ENCODE peak calls at places on chromosomes 1 and 21, in nine cellular contexts. N, D, R, S, W, I, T, Z and Q are unnamed samples.

GRCh38 chr1:63073530-63074306 is 248.6 kb upstream of the FOXD3 start:
- DNase-seq in Z (no peak), S (peak), R (peak), D (no peak), N (no peak), W (no peak), T (no peak), I (no peak), Q (peak)

GRCh38 chr1:46655848-46656247 is 12.3 kb downstream of the ATPAF1 start:
- DNase-seq in T (no peak), R (no peak), D (no peak), W (no peak), Z (no peak), I (no peak), S (no peak), N (no peak), Q (no peak)

GRCh38 chr1:162035241-162035640 is 11.6 kb upstream of the OLFML2B start:
- DNase-seq in W (no peak), N (no peak), I (peak), T (no peak), Z (no peak), S (peak), D (no peak), R (no peak), Q (no peak)

GRCh38 chr1:183996396-183996795 is 41.1 kb downstream of the COLGALT2 start:
- DNase-seq in S (no peak), R (no peak), T (no peak), Z (no peak), N (no peak), W (no peak), D (no peak), I (no peak), Q (no peak)

GRCh38 chr1:53638641-53639035 is 100.3 kb downstream of the GLIS1 start:
- DNase-seq in R (no peak), D (no peak), S (no peak), N (no peak), T (no peak), W (no peak), Z (no peak), I (no peak), Q (no peak)

GRCh38 chr1:115782571-115783281 is 14.2 kb upstream of the CASQ2 start:
- DNase-seq in T (no peak), W (peak), I (no peak), S (peak), N (no peak), Z (no peak), D (no peak), R (no peak), Q (no peak)

GRCh38 chr1:212944209-212944901 is 6.0 kb upstream of the VASH2 start:
- DNase-seq in I (no peak), W (no peak), N (no peak), Z (no peak), S (no peak), T (no peak), D (no peak), R (no peak), Q (no peak)

GRCh38 chr1:40944841-40945430 is 34.6 kb upstream of the CTPS1 start:
- DNase-seq in W (no peak), T (no peak), Z (no peak), I (peak), D (no peak), R (no peak), N (no peak), S (no peak), Q (no peak)

GRCh38 chr1:236821111-236821625 is 26.1 kb downstream of the MTR start:
- DNase-seq in T (no peak), R (no peak), I (no peak), S (no peak), N (no peak), Z (no peak), D (no peak), W (no peak), Q (no peak)

GRCh38 chr1:240226102-240226501 is 134.4 kb downstream of the FMN2 start:
- DNase-seq in S (no peak), I (no peak), N (no peak), W (no peak), D (no peak), T (no peak), Z (no peak), R (no peak), Q (no peak)

GRCh38 chr1:209790286-209791193 is 6.2 kb upstream of the C1orf74 start:
- DNase-seq in N (no peak), T (no peak), R (no peak), D (no peak), S (peak), Z (no peak), I (no peak), W (no peak), Q (no peak)

GRCh38 chr1:53163291-53163768 is 20.9 kb upstream of the SLC1A7 start:
- DNase-seq in S (no peak), I (no peak), D (no peak), W (no peak), R (no peak), N (no peak), T (no peak), Z (no peak), Q (no peak)

GRCh38 chr1:84862810-84863251 is 30.2 kb downstream of the LPAR3 start:
- DNase-seq in D (no peak), S (no peak), W (no peak), T (no peak), N (peak), R (no peak), Z (peak), I (no peak), Q (no peak)

GRCh38 chr21:31872452-31873274 is at the start of gene HUNK:
- DNase-seq in Z (no peak), N (no peak), T (peak), D (no peak), S (peak), I (peak), W (no peak), R (peak), Q (peak)

GRCh38 chr1:1305300-1306069 is 2.2 kb downstream of the ACAP3 start:
- DNase-seq in D (peak), S (peak), T (peak), Z (peak), W (peak), I (peak), N (peak), R (peak), Q (no peak)

GRCh38 chr1:190479537-190479936 is 1.9 kb upstream of the BRINP3 start:
- DNase-seq in D (no peak), T (no peak), Z (no peak), W (no peak), S (no peak), I (no peak), N (no peak), R (peak), Q (peak)

GRCh38 chr1:112637257-112638108 is 17.9 kb downstream of the CAPZA1 start:
- DNase-seq in Z (no peak), I (peak), W (no peak), N (no peak), D (no peak), R (no peak), T (no peak), S (no peak), Q (peak)

GRCh38 chr1:162389971-162390370 is 8.4 kb downstream of the C1orf226 start:
- DNase-seq in D (no peak), N (no peak), R (no peak), Z (no peak), W (no peak), I (no peak), S (no peak), T (no peak), Q (no peak)

GRCh38 chr1:234507089-234507488 is 28.1 kb upstream of the TARBP1 start:
- DNase-seq in I (no peak), N (no peak), S (no peak), Z (no peak), R (no peak), T (no peak), D (no peak), W (no peak), Q (no peak)

GRCh38 chr21:46069719-46070279 is 28.1 kb upstream of the COL6A2 start:
- DNase-seq in S (no peak), N (no peak), W (no peak), D (no peak), I (no peak), T (peak), R (no peak), Z (no peak), Q (no peak)

GRCh38 chr21:35563885-35564451 is 496.4 kb downstream of the SETD4 start:
- DNase-seq in Z (no peak), R (no peak), I (no peak), D (peak), T (no peak), N (no peak), W (peak), S (no peak), Q (peak)

GRCh38 chr1:2180297-2181245 is 14.0 kb downstream of the FAAP20 start:
- DNase-seq in W (no peak), Z (no peak), I (no peak), D (no peak), S (no peak), T (no peak), N (no peak), R (no peak), Q (no peak)

GRCh38 chr1:26529655-26530539 is at the start of gene RPS6KA1:
- DNase-seq in S (peak), I (peak), N (peak), Z (no peak), R (peak), D (no peak), W (no peak), T (peak), Q (peak)